ENCODE peak calls at places on chromosomes 4 and X, in five cellular contexts. K is WTC11, P is H9, H is neural progenitor cell, B is GM12865. Q is an unnamed sample.

GRCh38 chr4:16591867-16592266 is 306.6 kb downstream of the LDB2 start:
- DNase-seq in K (no peak), P (no peak), H (peak), B (no peak), Q (no peak)

GRCh38 chr4:75251547-75251946 is 262.7 kb downstream of the RCHY1 start:
- DNase-seq in B (peak), K (no peak), H (no peak), P (no peak), Q (no peak)

GRCh38 chr4:81870275-81870674 is 398.6 kb upstream of the RASGEF1B start:
- DNase-seq in H (no peak), P (no peak), K (no peak), B (no peak), Q (no peak)

GRCh38 chrX:119605398-119605738 is 856 bp downstream of the NKRF start:
- DNase-seq in P (no peak), B (no peak), K (no peak), H (no peak), Q (no peak)

GRCh38 chr4:128974203-128974602 is 119.1 kb downstream of the SCLT1 start:
- DNase-seq in K (no peak), P (no peak), H (no peak), B (no peak), Q (no peak)

GRCh38 chrX:47586043-47586787 is 4.0 kb downstream of the TIMP1 start:
- DNase-seq in B (no peak), H (no peak), P (no peak), K (no peak), Q (no peak)

GRCh38 chr4:16864199-16864598 is 34.2 kb downstream of the LDB2 start:
- DNase-seq in K (no peak), P (no peak), B (no peak), H (no peak), Q (no peak)

GRCh38 chr4:5927116-5927515 is 34.2 kb upstream of the CRMP1 start:
- DNase-seq in H (no peak), K (no peak), P (no peak), B (no peak), Q (no peak)

GRCh38 chr4:89836897-89837384 is at the start of gene SNCA:
- DNase-seq in K (peak), P (peak), H (peak), B (no peak), Q (no peak)

GRCh38 chr4:183747931-183748664 is 89.0 kb downstream of the TRAPPC11 start:
- DNase-seq in H (no peak), P (no peak), K (no peak), B (no peak), Q (no peak)

GRCh38 chr4:112951362-112951962 is 98.0 kb upstream of the ANK2 start:
- DNase-seq in P (no peak), B (peak), K (no peak), H (no peak), Q (no peak)

GRCh38 chr4:152352645-152353116 is 183.2 kb downstream of the FBXW7 start:
- DNase-seq in B (peak), H (peak), P (peak), K (no peak), Q (peak)

GRCh38 chr4:74474345-74475099 is 29.6 kb downstream of the AREG start:
- DNase-seq in H (no peak), B (no peak), P (no peak), K (no peak), Q (no peak)

GRCh38 chr4:70239497-70239896 is 2.9 kb upstream of the CSN3 start:
- DNase-seq in H (no peak), K (no peak), P (no peak), B (no peak), Q (no peak)

GRCh38 chr4:3388461-3389185 is 53.1 kb upstream of the HGFAC start:
- DNase-seq in K (no peak), H (no peak), P (no peak), B (peak), Q (no peak)

GRCh38 chr4:162681212-162681611 is 485.5 kb downstream of the NAF1 start:
- DNase-seq in H (no peak), K (no peak), P (no peak), B (no peak), Q (no peak)

GRCh38 chr4:110344165-110344564 is 131.8 kb upstream of the ENPEP start:
- DNase-seq in H (no peak), P (no peak), K (no peak), B (peak), Q (no peak)

GRCh38 chr4:13980317-13980716 is 352.8 kb upstream of the BOD1L1 start:
- DNase-seq in H (no peak), B (no peak), K (no peak), P (no peak), Q (no peak)

GRCh38 chr4:184807797-184808718 is 17.7 kb downstream of the ACSL1 start:
- DNase-seq in H (peak), P (peak), K (peak), B (no peak), Q (no peak)

GRCh38 chr4:37454263-37454800 is 209.8 kb downstream of the NWD2 start:
- DNase-seq in K (peak), P (no peak), H (no peak), B (no peak), Q (no peak)

GRCh38 chr4:125789018-125789417 is 474.3 kb downstream of the FAT4 start:
- DNase-seq in B (no peak), H (no peak), P (no peak), K (no peak), Q (no peak)

GRCh38 chr4:141657550-141657949 is 21.2 kb downstream of the IL15 start:
- DNase-seq in H (no peak), K (no peak), B (no peak), P (no peak), Q (no peak)

GRCh38 chrX:124887572-124887971 is 432.1 kb upstream of the TEX13C start:
- DNase-seq in H (no peak), K (no peak), P (no peak), B (no peak), Q (no peak)

GRCh38 chrX:13128104-13128503 is 83.7 kb upstream of the FAM9C start:
- DNase-seq in H (no peak), B (no peak), P (no peak), K (no peak), Q (no peak)

GRCh38 chr4:67091668-67092067 is 453.6 kb downstream of the CENPC start:
- DNase-seq in H (no peak), K (no peak), P (no peak), B (no peak), Q (no peak)

GRCh38 chr4:169208516-169208915 is 62.2 kb downstream of the SH3RF1 start:
- DNase-seq in K (no peak), H (peak), B (no peak), P (no peak), Q (no peak)

GRCh38 chrX:40099046-40099968 is 1.5 kb upstream of the BCOR start:
- DNase-seq in H (peak), P (peak), B (peak), K (peak), Q (no peak)

GRCh38 chr4:21248336-21248735 is 548.1 kb downstream of the PACRGL start:
- DNase-seq in B (no peak), P (no peak), H (no peak), K (no peak), Q (no peak)

GRCh38 chr4:168451744-168452394 is 28.4 kb downstream of the DDX60L start:
- DNase-seq in H (no peak), P (no peak), K (no peak), B (no peak), Q (no peak)

GRCh38 chr4:17646693-17647092 is 32.3 kb downstream of the MED28 start:
- DNase-seq in B (no peak), P (no peak), H (no peak), K (no peak), Q (no peak)

GRCh38 chrX:13581554-13581953 is 12.2 kb downstream of the EGFL6 start:
- DNase-seq in K (no peak), P (no peak), H (no peak), B (no peak), Q (no peak)

GRCh38 chr4:173243917-173244658 is 75.5 kb downstream of the GALNT7 start:
- DNase-seq in H (no peak), K (no peak), P (no peak), B (peak), Q (no peak)

GRCh38 chr4:158410272-158410671 is 111.4 kb upstream of the RXFP1 start:
- DNase-seq in H (peak), B (no peak), K (no peak), P (no peak), Q (no peak)
- TF ChIP-seq CTCF in H (peak), B (no peak), K (no peak), P (peak), Q (no peak)

DNA sequence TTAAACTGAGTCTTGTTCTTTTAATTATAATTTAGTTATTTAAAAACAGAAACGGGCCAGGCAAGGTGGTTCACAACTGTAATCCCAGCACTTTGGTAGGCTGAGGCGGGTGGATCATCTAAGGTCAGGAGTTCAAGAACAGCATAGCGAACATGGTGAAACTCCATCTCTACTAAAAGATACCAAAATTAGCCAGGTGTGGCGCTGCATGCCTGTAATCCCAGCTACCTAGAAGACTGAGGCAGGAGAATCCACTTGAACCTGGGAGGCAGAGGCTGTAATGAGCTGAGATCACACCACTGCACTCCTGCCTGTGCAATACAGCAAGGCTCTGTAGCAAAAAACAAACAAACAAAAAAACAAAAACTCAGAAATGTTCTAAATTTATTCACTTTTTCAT is 852.9 kb downstream of the TECRL start:
- DNase-seq in H (no peak), P (peak), B (no peak), K (peak), Q (no peak)
- TF ChIP-seq CTCF in H (peak), P (peak), B (no peak), K (peak), Q (no peak)

DNA sequence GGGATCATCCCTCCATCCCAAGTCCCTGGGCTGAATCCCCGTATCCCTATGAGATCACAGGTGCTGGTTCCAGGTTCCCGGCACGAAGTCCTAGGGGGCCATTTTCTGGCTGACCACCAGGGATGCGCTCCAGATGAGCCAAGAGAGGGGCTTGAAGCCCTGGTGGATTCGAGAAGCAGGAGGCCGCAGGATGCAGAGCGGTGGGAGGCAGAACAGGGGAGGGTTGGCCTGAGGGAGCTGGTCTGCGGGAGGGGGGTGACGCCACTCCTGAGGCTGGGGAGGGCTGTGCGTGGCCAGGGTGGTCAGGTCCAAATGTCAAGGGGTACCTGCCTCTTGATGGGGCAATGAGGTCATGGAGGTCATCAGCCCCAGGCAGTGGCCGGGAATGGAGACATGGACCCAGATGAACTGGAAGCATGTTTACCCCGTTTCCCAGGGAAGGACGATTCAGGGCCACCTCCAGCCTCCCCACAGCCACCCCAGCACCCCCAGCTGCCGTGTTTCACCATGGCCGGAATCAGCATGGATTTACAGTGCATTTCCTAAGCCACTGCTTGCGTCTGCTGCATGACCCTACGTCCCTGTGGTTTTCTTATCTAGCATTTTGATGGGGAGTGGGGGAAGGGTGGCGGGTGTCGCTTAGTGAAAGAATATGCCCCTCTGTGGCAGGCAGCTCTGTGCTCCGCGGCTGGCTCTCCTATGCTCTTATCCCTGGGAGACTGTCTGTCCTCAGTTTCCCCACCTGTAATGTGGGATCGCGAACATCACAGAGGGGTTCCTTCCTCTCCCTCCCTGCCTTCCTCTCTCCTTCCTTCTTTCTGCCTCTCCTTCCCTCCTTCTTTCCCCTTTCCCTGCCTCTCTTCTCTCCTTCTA is 17.0 kb upstream of the HTRA3 start:
- DNase-seq in B (no peak), H (no peak), P (no peak), K (no peak), Q (no peak)
- TF ChIP-seq CTCF in B (no peak), H (no peak), P (no peak), K (no peak), Q (no peak)

GRCh38 chrX:151753313-151754041 is 18.9 kb downstream of the CNGA2 start:
- DNase-seq in P (peak), H (peak), K (peak), B (peak), Q (no peak)
- TF ChIP-seq CTCF in P (peak), H (peak), K (peak), B (peak), Q (peak)

DNA sequence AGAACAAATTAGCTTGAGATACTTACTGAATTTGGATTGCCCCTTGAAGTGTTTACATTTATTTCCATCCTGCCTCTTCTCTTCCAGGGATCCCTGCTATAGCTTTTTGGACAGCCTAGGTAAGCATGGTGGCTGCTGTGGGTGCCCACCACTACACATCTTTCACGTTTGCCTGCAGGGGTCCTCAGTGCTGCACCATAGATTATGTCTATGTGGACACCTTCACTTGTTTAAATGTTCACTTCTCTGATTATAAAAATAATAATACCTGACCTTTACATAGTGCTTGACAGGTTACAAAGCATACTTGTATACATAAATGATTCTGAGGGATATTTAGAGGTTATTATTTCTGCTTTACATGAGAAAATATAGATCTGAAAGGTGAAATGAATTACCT is 67.9 kb upstream of the SLC4A4 start:
- DNase-seq in K (peak), H (peak), B (peak), P (peak), Q (no peak)
- TF ChIP-seq CTCF in K (no peak), H (peak), B (peak), P (peak), Q (no peak)

DNA sequence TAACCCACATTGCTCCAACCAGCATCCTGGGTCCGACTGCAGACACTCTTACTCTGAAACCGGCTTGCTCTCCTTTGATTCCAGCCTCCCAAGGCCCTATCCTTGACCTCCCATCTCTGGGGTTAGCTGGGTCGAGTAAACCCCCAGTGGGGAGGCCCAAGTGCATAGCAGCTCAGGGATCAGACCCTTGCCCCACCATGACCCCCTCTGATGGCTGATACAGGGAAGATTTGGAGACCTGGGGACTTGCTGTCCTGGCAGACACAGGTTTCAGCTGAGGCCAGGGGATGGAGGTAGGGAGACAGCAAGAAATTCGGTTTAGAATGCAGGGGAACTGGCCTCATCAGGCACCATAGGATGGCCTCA is 23.6 kb upstream of the CDKL5 start:
- DNase-seq in B (no peak), K (no peak), H (no peak), P (no peak), Q (no peak)
- TF ChIP-seq CTCF in B (no peak), K (no peak), H (no peak), P (no peak), Q (no peak)

GRCh38 chr4:8208565-8208964 is 9.5 kb downstream of the SH3TC1 start:
- DNase-seq in K (no peak), P (no peak), B (no peak), H (no peak), Q (no peak)
- TF ChIP-seq CTCF in K (no peak), P (no peak), B (no peak), H (no peak), Q (no peak)

Q was measured in omental fat pad.